ENCODE peak calls at places on chromosomes 2 and 18, in six cellular contexts. One of them, this sample, is unnamed.

GRCh38 chr18:74506405-74507119 is 10.4 kb downstream of the CNDP2 start:
- DNase-seq in coronary artery: peak; percentile 53
- DNase-seq in cardiac muscle cell: peak; percentile 59
- DNase-seq in A549: no peak
- DNase-seq in sigmoid colon: peak; percentile 64
- DNase-seq in IMR-90: peak; percentile 36
- DNase-seq in this sample: no peak

GRCh38 chr2:64267699-64268098 is 123.5 kb upstream of the PELI1 start:
- DNase-seq in coronary artery: no peak
- DNase-seq in cardiac muscle cell: peak; percentile 68
- DNase-seq in A549: no peak
- DNase-seq in sigmoid colon: no peak
- DNase-seq in IMR-90: no peak
- DNase-seq in this sample: no peak

GRCh38 chr2:150698016-150698661 is 210.7 kb upstream of the RND3 start:
- DNase-seq in coronary artery: no peak
- DNase-seq in cardiac muscle cell: peak; percentile 39
- DNase-seq in A549: no peak
- DNase-seq in sigmoid colon: no peak
- DNase-seq in IMR-90: peak; percentile 58
- DNase-seq in this sample: no peak

GRCh38 chr2:191202881-191203397 is 42.3 kb upstream of the MYO1B start:
- DNase-seq in coronary artery: no peak
- DNase-seq in cardiac muscle cell: peak; percentile 81
- DNase-seq in A549: no peak
- DNase-seq in sigmoid colon: peak; percentile 74
- DNase-seq in IMR-90: peak; percentile 83
- DNase-seq in this sample: no peak

GRCh38 chr2:177604291-177605065 is 211.9 kb downstream of the AGPS start:
- DNase-seq in coronary artery: no peak
- DNase-seq in cardiac muscle cell: peak; percentile 83
- DNase-seq in A549: peak; percentile 36
- DNase-seq in sigmoid colon: no peak
- DNase-seq in IMR-90: peak; percentile 71
- DNase-seq in this sample: peak; percentile 27

GRCh38 chr2:21423854-21424253 is 300.1 kb downstream of the TDRD15 start:
- DNase-seq in coronary artery: no peak
- DNase-seq in cardiac muscle cell: no peak
- DNase-seq in A549: no peak
- DNase-seq in sigmoid colon: no peak
- DNase-seq in IMR-90: peak; percentile 49
- DNase-seq in this sample: no peak

GRCh38 chr2:200862532-200863000 is 1.9 kb downstream of the CLK1 start:
- DNase-seq in coronary artery: no peak
- DNase-seq in cardiac muscle cell: peak; percentile 67
- DNase-seq in A549: no peak
- DNase-seq in sigmoid colon: no peak
- DNase-seq in IMR-90: peak; percentile 88
- DNase-seq in this sample: no peak

GRCh38 chr2:232979871-232980461 is 33.1 kb downstream of the NGEF start:
- DNase-seq in coronary artery: no peak
- DNase-seq in cardiac muscle cell: peak; percentile 14
- DNase-seq in A549: peak; percentile 79
- DNase-seq in sigmoid colon: no peak
- DNase-seq in IMR-90: peak; percentile 77
- DNase-seq in this sample: no peak

GRCh38 chr2:69914235-69915049 is 467 bp upstream of the MXD1 start:
- DNase-seq in coronary artery: peak; percentile 100
- DNase-seq in cardiac muscle cell: peak; percentile 100
- DNase-seq in A549: peak; percentile 99
- DNase-seq in sigmoid colon: peak; percentile 100
- DNase-seq in IMR-90: peak; percentile 100
- DNase-seq in this sample: peak; percentile 99
- TF ChIP-seq CTCF in coronary artery: no peak
- TF ChIP-seq CTCF in cardiac muscle cell: peak; percentile 25
- TF ChIP-seq CTCF in A549: peak; percentile 42
- TF ChIP-seq CTCF in sigmoid colon: no peak
- TF ChIP-seq CTCF in IMR-90: no peak
- TF ChIP-seq CTCF in this sample: no peak

DNA sequence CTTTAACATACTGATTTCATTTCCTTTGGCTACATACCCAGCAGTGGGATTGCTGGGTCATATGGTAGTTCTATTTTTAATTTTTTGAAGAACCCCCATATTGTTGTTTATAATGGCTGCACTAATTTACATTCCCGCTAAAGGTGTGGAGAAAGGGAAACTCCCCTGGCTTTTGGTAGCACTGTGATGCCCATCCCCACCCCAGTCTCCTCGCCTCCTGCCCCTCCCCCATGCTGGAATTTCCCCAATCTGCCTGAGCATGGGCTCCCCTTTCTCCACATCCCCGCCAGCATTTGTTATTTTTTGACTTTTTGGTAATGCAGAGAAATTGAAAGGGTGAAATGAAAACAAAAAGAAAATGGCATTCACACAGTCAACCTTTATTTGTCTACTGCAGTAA is 30.0 kb upstream of the SULT1C4 start:
- DNase-seq in coronary artery: no peak
- DNase-seq in cardiac muscle cell: no peak
- DNase-seq in A549: no peak
- DNase-seq in sigmoid colon: no peak
- DNase-seq in IMR-90: no peak
- DNase-seq in this sample: no peak
- TF ChIP-seq CTCF in coronary artery: no peak
- TF ChIP-seq CTCF in cardiac muscle cell: no peak
- TF ChIP-seq CTCF in A549: no peak
- TF ChIP-seq CTCF in sigmoid colon: no peak
- TF ChIP-seq CTCF in IMR-90: no peak
- TF ChIP-seq CTCF in this sample: no peak

GRCh38 chr18:44899832-44900231 is 219.1 kb downstream of the SETBP1 start:
- DNase-seq in coronary artery: no peak
- DNase-seq in cardiac muscle cell: no peak
- DNase-seq in A549: no peak
- DNase-seq in sigmoid colon: no peak
- DNase-seq in IMR-90: no peak
- DNase-seq in this sample: no peak
- TF ChIP-seq CTCF in coronary artery: no peak
- TF ChIP-seq CTCF in cardiac muscle cell: no peak
- TF ChIP-seq CTCF in A549: no peak
- TF ChIP-seq CTCF in sigmoid colon: no peak
- TF ChIP-seq CTCF in IMR-90: no peak
- TF ChIP-seq CTCF in this sample: no peak

DNA sequence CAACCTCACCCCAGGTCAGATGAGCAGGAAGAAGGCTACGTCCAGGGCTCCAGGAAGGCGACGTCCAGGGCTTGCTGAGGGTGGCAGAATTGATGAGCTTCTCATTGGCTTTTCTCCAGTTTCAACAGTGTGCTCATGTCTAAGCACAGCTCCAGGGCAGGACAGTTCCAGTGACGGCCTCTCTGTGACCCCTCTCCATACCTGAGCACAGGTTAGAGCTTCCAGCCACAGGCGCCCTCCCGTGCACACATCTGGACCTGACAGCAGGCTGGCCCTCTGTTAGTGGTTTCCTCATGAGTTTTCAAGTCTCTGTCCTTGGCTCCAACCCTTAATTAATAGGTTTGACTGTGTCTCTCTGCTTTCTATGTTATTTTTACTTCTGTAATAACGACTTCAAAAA is 327.6 kb downstream of the ZNF516 start:
- DNase-seq in coronary artery: no peak
- DNase-seq in cardiac muscle cell: no peak
- DNase-seq in A549: no peak
- DNase-seq in sigmoid colon: no peak
- DNase-seq in IMR-90: no peak
- DNase-seq in this sample: no peak
- TF ChIP-seq CTCF in coronary artery: no peak
- TF ChIP-seq CTCF in cardiac muscle cell: no peak
- TF ChIP-seq CTCF in A549: no peak
- TF ChIP-seq CTCF in sigmoid colon: no peak
- TF ChIP-seq CTCF in IMR-90: no peak
- TF ChIP-seq CTCF in this sample: no peak

DNA sequence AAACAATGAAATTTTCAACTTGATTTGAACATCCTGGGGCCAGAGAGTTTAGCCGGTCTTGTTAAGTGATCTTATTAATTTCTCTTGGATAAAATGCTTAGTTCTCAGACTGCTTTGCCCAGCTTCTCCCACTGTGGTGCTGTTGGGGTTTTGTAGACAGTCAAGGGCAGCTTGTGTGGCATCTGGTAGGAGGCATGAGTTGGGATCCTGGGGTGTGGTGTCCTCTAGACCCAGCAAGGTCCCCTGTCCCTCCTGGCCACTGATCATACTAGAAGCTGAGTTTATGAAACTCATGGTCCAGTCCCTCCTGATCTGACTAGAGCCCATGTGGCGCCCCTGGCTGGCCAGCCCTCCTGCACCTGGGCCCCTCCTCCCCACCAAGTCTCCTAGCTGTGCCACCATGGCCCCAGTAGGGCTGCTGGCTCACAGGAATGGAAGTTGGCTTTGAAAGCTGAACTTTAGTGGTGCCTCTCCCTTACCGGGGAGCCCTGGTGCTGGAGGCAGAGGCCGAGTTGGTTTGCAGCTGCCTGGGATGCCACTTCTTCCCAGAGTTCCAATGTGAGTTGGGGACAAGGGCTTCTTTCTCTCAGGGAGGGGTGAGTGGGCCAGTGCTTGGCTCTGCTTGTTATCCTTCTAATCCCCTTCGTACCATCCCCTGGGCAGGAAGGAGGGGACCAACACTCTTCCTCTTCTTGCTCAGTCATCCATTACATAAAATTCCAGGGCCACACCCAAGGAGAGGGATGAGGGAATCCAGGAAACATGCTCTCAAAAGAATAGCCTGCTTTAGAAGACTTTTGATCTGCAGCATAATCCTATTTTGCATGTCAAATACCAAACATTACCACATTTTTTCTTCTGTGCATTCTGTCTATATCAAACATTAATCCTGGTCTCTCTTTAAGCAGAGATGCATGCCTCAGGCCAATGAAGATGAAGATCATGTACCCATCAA is 37.5 kb upstream of the HAAO start:
- DNase-seq in coronary artery: no peak
- DNase-seq in cardiac muscle cell: no peak
- DNase-seq in A549: peak; percentile 16
- DNase-seq in sigmoid colon: no peak
- DNase-seq in IMR-90: no peak
- DNase-seq in this sample: no peak
- TF ChIP-seq CTCF in coronary artery: no peak
- TF ChIP-seq CTCF in cardiac muscle cell: no peak
- TF ChIP-seq CTCF in A549: no peak
- TF ChIP-seq CTCF in sigmoid colon: no peak
- TF ChIP-seq CTCF in IMR-90: no peak
- TF ChIP-seq CTCF in this sample: no peak

GRCh38 chr2:112121682-112122254 is 16.4 kb upstream of the FBLN7 start:
- DNase-seq in coronary artery: no peak
- DNase-seq in cardiac muscle cell: peak; percentile 74
- DNase-seq in A549: peak; percentile 12
- DNase-seq in sigmoid colon: no peak
- DNase-seq in IMR-90: peak; percentile 66
- DNase-seq in this sample: peak; percentile 23
- TF ChIP-seq CTCF in coronary artery: peak; percentile 34
- TF ChIP-seq CTCF in cardiac muscle cell: peak; percentile 66
- TF ChIP-seq CTCF in A549: peak; percentile 76
- TF ChIP-seq CTCF in sigmoid colon: no peak
- TF ChIP-seq CTCF in IMR-90: peak; percentile 71
- TF ChIP-seq CTCF in this sample: peak; percentile 64